ENCODE peak calls at places on chromosomes 4 and X, in ten cellular contexts. H is stimulated activated CD8-positive, alpha-beta memory T cell treated with anti-CD3 and anti-CD28 coated beads, Interleukin-15, amount 100 ng/mL, for 24 hours; N is H7; G is GM04504; J is astrocyte of the spinal cord; S is H9; P is aorta; E is head of caudate nucleus; Y is BE2C; Z is occipital lobe. Q is an unnamed sample.

GRCh38 chrX:155028192-155028591 is 1.5 kb downstream of the FUNDC2 start:
- DNase-seq in H (no peak), N (no peak), G (no peak), J (no peak), S (no peak), P (no peak), E (no peak), Y (no peak), Z (no peak), Q (peak)

GRCh38 chrX:101057095-101057714 is 5.3 kb upstream of the TRMT2B start:
- DNase-seq in H (no peak), N (no peak), G (no peak), J (peak), S (no peak), P (no peak), E (no peak), Y (no peak), Z (no peak), Q (no peak)

GRCh38 chr4:94032754-94033153 is 174.9 kb upstream of the SMARCAD1 start:
- DNase-seq in H (no peak), N (peak), G (no peak), J (peak), S (peak), P (no peak), E (no peak), Y (peak), Z (no peak), Q (peak)

GRCh38 chr4:123481034-123481433 is 84.4 kb downstream of the SPRY1 start:
- DNase-seq in H (no peak), N (no peak), G (no peak), J (peak), S (no peak), P (no peak), E (no peak), Y (no peak), Z (no peak), Q (no peak)

GRCh38 chr4:174154455-174154854 is 129.0 kb downstream of the FBXO8 start:
- DNase-seq in H (no peak), N (no peak), G (no peak), J (peak), S (no peak), P (no peak), E (no peak), Y (peak), Z (no peak), Q (no peak)

GRCh38 chrX:46938589-46938988 is 26.4 kb downstream of the JADE3 start:
- DNase-seq in H (no peak), N (no peak), G (no peak), J (no peak), S (no peak), P (no peak), E (no peak), Y (no peak), Z (no peak), Q (no peak)

GRCh38 chrX:16462912-16463311 is 187.0 kb upstream of the S100G start:
- DNase-seq in H (no peak), N (no peak), G (peak), J (peak), S (no peak), P (no peak), E (peak), Y (no peak), Z (peak), Q (no peak)

GRCh38 chr4:87236851-87237250 is 16.4 kb upstream of the KLHL8 start:
- DNase-seq in H (no peak), N (no peak), G (no peak), J (no peak), S (no peak), P (no peak), E (no peak), Y (no peak), Z (no peak), Q (no peak)

GRCh38 chrX:123308663-123309062 is 124.6 kb downstream of the GRIA3 start:
- DNase-seq in H (no peak), N (no peak), G (no peak), J (peak), S (no peak), P (no peak), E (no peak), Y (no peak), Z (no peak), Q (no peak)

GRCh38 chr4:17166954-17167353 is 268.5 kb upstream of the LDB2 start:
- DNase-seq in H (no peak), N (no peak), G (no peak), J (peak), S (no peak), P (no peak), E (no peak), Y (no peak), Z (no peak), Q (no peak)

GRCh38 chrX:110286126-110286525 is 31.8 kb downstream of the AMMECR1 start:
- DNase-seq in H (no peak), N (no peak), G (peak), J (peak), S (no peak), P (no peak), E (no peak), Y (no peak), Z (no peak), Q (no peak)

GRCh38 chrX:53320543-53321215 is 39.3 kb upstream of the IQSEC2 start:
- DNase-seq in H (no peak), N (peak), G (no peak), J (no peak), S (no peak), P (peak), E (no peak), Y (no peak), Z (no peak), Q (peak)

GRCh38 chrX:63657821-63658220 is 127.2 kb downstream of the ARHGEF9 start:
- DNase-seq in H (no peak), N (no peak), G (peak), J (peak), S (no peak), P (peak), E (peak), Y (no peak), Z (no peak), Q (no peak)